ENCODE peak calls at places on chromosomes 4 and X, in seven cellular contexts. U is ascending aorta, I is cardiac muscle cell, E is transverse colon, N is colonic mucosa, X is tibial artery, G is endodermal cell. Q is an unnamed sample.

GRCh38 chr4:22679518-22679897 is 13.2 kb upstream of the GBA3 start:
- DNase-seq in I (peak; percentile 31), N (no peak), G (no peak), X (no peak), E (no peak), U (no peak), Q (no peak)

GRCh38 chrX:46979340-46979739 is 67.1 kb downstream of the JADE3 start:
- DNase-seq in G (no peak), E (no peak), I (peak; percentile 65), N (no peak), X (no peak), U (no peak), Q (no peak)

GRCh38 chrX:47940448-47940847 is 63.3 kb downstream of the ZNF182 start:
- DNase-seq in N (no peak), G (no peak), E (no peak), I (no peak), X (no peak), U (no peak), Q (no peak)

GRCh38 chrX:12308420-12308819 is 170.1 kb downstream of the FRMPD4 start:
- DNase-seq in U (no peak), E (no peak), G (no peak), X (no peak), N (no peak), I (no peak), Q (no peak)

GRCh38 chrX:155179343-155179997 is 36.8 kb upstream of the VBP1 start:
- DNase-seq in G (no peak), X (no peak), E (no peak), I (peak; percentile 19), U (no peak), N (no peak), Q (no peak)

GRCh38 chrX:13046035-13046851 is 1.8 kb upstream of the FAM9C start:
- DNase-seq in X (no peak), E (no peak), G (no peak), U (no peak), N (no peak), I (no peak), Q (no peak)

GRCh38 chr4:54719378-54719777 is 61.6 kb downstream of the KIT start:
- DNase-seq in E (no peak), N (no peak), U (no peak), I (no peak), X (no peak), G (no peak), Q (no peak)

GRCh38 chr4:118254368-118254767 is 98.4 kb downstream of the PRSS12 start:
- DNase-seq in G (no peak), U (no peak), N (no peak), X (no peak), I (no peak), E (no peak), Q (no peak)

GRCh38 chrX:149704664-149705063 is 7.2 kb upstream of the MAGEA11 start:
- DNase-seq in N (no peak), X (no peak), E (no peak), I (no peak), U (no peak), G (no peak), Q (no peak)

GRCh38 chr4:185470503-185471195 is 884 bp downstream of the CCDC110 start:
- DNase-seq in U (peak; percentile 29), E (peak; percentile 73), N (peak; percentile 78), I (peak; percentile 40), G (no peak), X (peak; percentile 60), Q (no peak)

GRCh38 chrX:25028726-25029125 is 13.0 kb upstream of the ARX start:
- DNase-seq in G (no peak), U (no peak), E (no peak), N (no peak), X (no peak), I (peak; percentile 56), Q (no peak)

GRCh38 chr4:153555730-153556440 is 89.7 kb downstream of the TMEM131L start:
- DNase-seq in X (peak; percentile 81), E (peak; percentile 51), N (peak; percentile 42), I (peak; percentile 94), G (no peak), U (no peak), Q (no peak)

GRCh38 chr4:189858445-189858844 is 82.2 kb upstream of the FRG1 start:
- DNase-seq in U (no peak), X (no peak), E (no peak), G (no peak), N (no peak), I (no peak), Q (no peak)

GRCh38 chr4:72314869-72315268 is 254.2 kb downstream of the ADAMTS3 start:
- DNase-seq in I (peak; percentile 93), E (no peak), U (no peak), X (no peak), G (no peak), N (peak; percentile 22), Q (no peak)

GRCh38 chrX:135513140-135513535 is 7.3 kb upstream of the INTS6L start:
- DNase-seq in I (no peak), U (no peak), X (no peak), E (no peak), N (no peak), G (no peak), Q (no peak)

GRCh38 chr4:41505161-41505653 is 32.8 kb upstream of the LIMCH1 start:
- DNase-seq in G (no peak), I (no peak), U (peak; percentile 21), E (no peak), X (peak; percentile 62), N (no peak), Q (peak; percentile 45)

GRCh38 chrX:11193035-11193469 is 81.9 kb downstream of the HCCS start:
- DNase-seq in N (no peak), X (no peak), G (no peak), E (no peak), I (peak; percentile 32), U (no peak), Q (no peak)

GRCh38 chrX:118254611-118255010 is 91.3 kb upstream of the WDR44 start:
- DNase-seq in N (peak; percentile 64), E (peak; percentile 56), X (peak; percentile 64), I (peak; percentile 55), U (no peak), G (peak; percentile 84), Q (peak; percentile 16)

GRCh38 chr4:77151246-77151645 is 5.8 kb upstream of the CCNG2 start:
- DNase-seq in U (no peak), N (no peak), X (no peak), G (no peak), I (no peak), E (no peak), Q (no peak)

GRCh38 chrX:2418000-2418399 is 82.8 kb downstream of the DHRSX start:
- DNase-seq in N (no peak), U (no peak), E (no peak), I (no peak), G (no peak), X (no peak), Q (no peak)

GRCh38 chrX:139559383-139560042 is 29.0 kb downstream of the F9 start:
- DNase-seq in G (peak; percentile 71), I (peak; percentile 50), U (no peak), E (peak; percentile 10), X (no peak), N (peak; percentile 44), Q (peak; percentile 32)

GRCh38 chr4:84691170-84691691 is 108.3 kb downstream of the CDS1 start:
- DNase-seq in G (no peak), E (no peak), N (no peak), I (peak; percentile 93), X (no peak), U (no peak), Q (no peak)

GRCh38 chr4:150242820-150243458 is 164.7 kb downstream of the DCLK2 start:
- DNase-seq in N (no peak), U (no peak), I (peak; percentile 62), E (no peak), G (peak; percentile 84), X (no peak), Q (peak; percentile 32)

GRCh38 chrX:130887392-130887791 is 15.6 kb downstream of the ENOX2 start:
- DNase-seq in I (no peak), G (no peak), X (no peak), N (no peak), U (no peak), E (no peak), Q (no peak)

GRCh38 chr4:89765966-89766365 is 71.0 kb downstream of the SNCA start:
- DNase-seq in U (no peak), X (no peak), N (no peak), I (peak; percentile 92), E (no peak), G (no peak), Q (no peak)

GRCh38 chr4:21795091-21795490 is 153.5 kb downstream of the KCNIP4 start:
- DNase-seq in G (no peak), E (no peak), U (no peak), X (no peak), I (peak; percentile 66), N (no peak), Q (no peak)

GRCh38 chrX:41086627-41086932 is 1.3 kb downstream of the USP9X start:
- DNase-seq in I (no peak), G (no peak), E (no peak), X (no peak), N (no peak), U (no peak), Q (no peak)
- H3K27ac ChIP-seq in I (peak overlapping the region; percentile 100), G (peak overlapping the region; percentile 100), E (peak overlapping the region; percentile 99), X (peak overlapping the region; percentile 98), N (peak overlapping the region; percentile 100), U (peak overlapping the region; percentile 99), Q (peak overlapping the region; percentile 99)

DNA sequence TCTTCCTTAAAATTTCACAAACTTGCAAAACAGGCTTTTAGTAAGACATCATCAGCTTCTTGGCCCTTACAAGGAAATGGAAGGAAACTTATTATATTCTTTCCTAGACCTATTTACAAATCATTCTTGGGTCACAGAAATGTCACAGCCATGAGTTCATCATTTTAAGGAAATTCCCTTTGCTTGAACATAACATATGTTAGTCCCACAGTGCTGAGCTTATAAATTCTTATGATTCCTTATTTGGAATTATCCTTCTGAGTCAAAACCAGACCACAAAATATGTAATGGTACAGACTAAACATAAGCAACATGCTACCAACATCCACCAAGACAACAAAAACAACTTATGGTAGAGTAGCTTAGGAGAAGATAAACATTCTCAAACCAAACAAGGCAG is 236.9 kb upstream of the CTSO start:
- DNase-seq in X (no peak), I (peak; percentile 48), G (no peak), U (no peak), E (no peak), N (no peak), Q (no peak)
- H3K27ac ChIP-seq in X (no peak overlapping the region), I (no peak overlapping the region), G (no peak overlapping the region), U (no peak overlapping the region), E (no peak overlapping the region), N (no peak overlapping the region), Q (no peak overlapping the region)

GRCh38 chr4:82517043-82517442 is 44.7 kb downstream of the TMEM150C start:
- DNase-seq in G (no peak), E (no peak), N (no peak), X (no peak), I (peak; percentile 34), U (no peak), Q (no peak)
- H3K27ac ChIP-seq in G (no peak overlapping the region), E (no peak overlapping the region), N (no peak overlapping the region), X (no peak overlapping the region), I (no peak overlapping the region), U (no peak overlapping the region), Q (peak overlapping the region; percentile 98)

DNA sequence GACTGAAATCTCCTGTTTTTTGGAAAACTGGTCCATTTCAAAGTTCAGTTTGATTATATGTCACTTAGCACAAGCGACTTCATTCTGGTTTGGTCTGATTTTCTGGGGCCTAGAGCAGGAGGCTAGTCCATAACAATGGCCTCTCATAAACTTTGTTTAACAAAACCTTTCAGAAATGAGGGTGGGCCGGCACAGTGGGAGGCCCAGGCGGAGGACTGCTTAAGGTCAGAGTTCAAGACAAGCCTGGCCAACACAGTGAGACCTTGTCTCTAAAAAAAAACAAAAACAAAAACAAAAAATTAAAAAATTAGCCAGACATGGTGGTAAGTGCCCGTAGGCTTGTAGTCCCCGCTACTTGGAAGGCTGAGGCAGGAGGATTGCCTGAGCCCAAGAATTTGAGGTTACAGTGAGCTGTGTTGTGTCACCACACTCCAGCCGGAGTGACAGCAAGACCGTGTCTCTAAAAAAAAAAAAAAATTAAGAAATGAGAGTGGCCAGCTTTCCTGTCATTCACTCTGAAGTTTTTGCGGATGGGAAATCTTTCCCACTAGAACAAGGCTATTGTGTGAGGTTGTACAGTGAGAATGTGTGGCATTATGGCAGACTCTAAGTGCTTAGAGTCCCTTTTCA is 1.2 kb upstream of the PLAC8 start:
- DNase-seq in I (no peak), G (no peak), E (no peak), U (no peak), X (no peak), N (no peak), Q (no peak)
- H3K27ac ChIP-seq in I (no peak overlapping the region), G (no peak overlapping the region), E (no peak overlapping the region), U (no peak overlapping the region), X (no peak overlapping the region), N (peak overlapping the region; percentile 90), Q (no peak overlapping the region)

Q was measured in caudate nucleus.